ENCODE peak calls at places on chromosome X, in nine cellular contexts. Y is HCT116, X is astrocyte, J is GM23248, H is neuronal stem cell, M is fibroblast of lung, K is DND-41, Q is MM.1S, R is endothelial cell of umbilical vein. P is an unnamed sample.

GRCh38 chrX:138191998-138192397 is 519.5 kb downstream of the FGF13 start:
- DNase-seq in Y (no peak), X (no peak), J (peak; percentile 50), H (peak; percentile 24), M (peak; percentile 22), K (peak; percentile 4), Q (peak; percentile 31), R (no peak), P (no peak)

GRCh38 chrX:16702700-16703599 is 9.5 kb downstream of the CTPS2 start:
- DNase-seq in Y (no peak), X (no peak), J (no peak), H (no peak), M (no peak), K (no peak), Q (no peak), R (no peak), P (no peak)

GRCh38 chrX:69424161-69424560 is 80.0 kb upstream of the NALF2 start:
- DNase-seq in Y (peak; percentile 2), X (no peak), J (peak; percentile 33), H (no peak), M (no peak), K (no peak), Q (no peak), R (peak; percentile 3), P (no peak)

GRCh38 chrX:72554448-72555140 is 18.0 kb downstream of the HDAC8 start:
- DNase-seq in Y (peak; percentile 56), X (no peak), J (no peak), H (peak; percentile 18), M (no peak), K (no peak), Q (no peak), R (no peak), P (no peak)

GRCh38 chrX:66677430-66677829 is 38.6 kb upstream of the EDA2R start:
- DNase-seq in Y (no peak), X (peak; percentile 22), J (peak; percentile 27), H (no peak), M (peak; percentile 39), K (no peak), Q (no peak), R (peak; percentile 1), P (no peak)

GRCh38 chrX:125205084-125205917 is 114.4 kb upstream of the TEX13C start:
- DNase-seq in Y (no peak), X (no peak), J (peak; percentile 41), H (peak; percentile 64), M (peak; percentile 6), K (no peak), Q (no peak), R (no peak), P (no peak)

GRCh38 chrX:112834016-112834855 is 6.4 kb downstream of the AMOT start:
- DNase-seq in Y (no peak), X (peak; percentile 78), J (peak; percentile 67), H (no peak), M (peak; percentile 82), K (no peak), Q (no peak), R (no peak), P (no peak)

GRCh38 chrX:82782014-82782413 is 726.1 kb upstream of the POU3F4 start:
- DNase-seq in Y (no peak), X (no peak), J (no peak), H (no peak), M (no peak), K (no peak), Q (no peak), R (no peak), P (no peak)

GRCh38 chrX:51395807-51396728 is 63.4 kb downstream of the NUDT10 start:
- DNase-seq in Y (no peak), X (no peak), J (peak; percentile 12), H (peak; percentile 2), M (peak; percentile 6), K (no peak), Q (peak; percentile 77), R (no peak), P (no peak)

GRCh38 chrX:39675619-39676018 is 422.1 kb downstream of the BCOR start:
- DNase-seq in Y (no peak), X (no peak), J (peak; percentile 50), H (no peak), M (no peak), K (no peak), Q (no peak), R (no peak), P (no peak)

GRCh38 chrX:23885803-23886202 is 21.9 kb downstream of the APOO start:
- DNase-seq in Y (no peak), X (no peak), J (no peak), H (no peak), M (no peak), K (no peak), Q (no peak), R (no peak), P (no peak)

GRCh38 chrX:75067931-75068330 is 88.2 kb downstream of the ABCB7 start:
- DNase-seq in Y (no peak), X (no peak), J (peak; percentile 6), H (no peak), M (no peak), K (no peak), Q (no peak), R (no peak), P (no peak)

GRCh38 chrX:103363046-103363445 is 6.7 kb downstream of the TCEAL9 start:
- DNase-seq in Y (no peak), X (no peak), J (no peak), H (no peak), M (no peak), K (no peak), Q (no peak), R (no peak), P (no peak)

GRCh38 chrX:63434665-63435064 is 83.5 kb upstream of the SPIN4 start:
- DNase-seq in Y (peak; percentile 18), X (peak; percentile 44), J (no peak), H (no peak), M (peak; percentile 58), K (no peak), Q (no peak), R (peak; percentile 85), P (no peak)

GRCh38 chrX:40105016-40105790 is 7.4 kb upstream of the BCOR start:
- DNase-seq in Y (no peak), X (no peak), J (peak; percentile 63), H (no peak), M (peak; percentile 51), K (peak; percentile 67), Q (peak; percentile 50), R (peak; percentile 8), P (no peak)

DNA sequence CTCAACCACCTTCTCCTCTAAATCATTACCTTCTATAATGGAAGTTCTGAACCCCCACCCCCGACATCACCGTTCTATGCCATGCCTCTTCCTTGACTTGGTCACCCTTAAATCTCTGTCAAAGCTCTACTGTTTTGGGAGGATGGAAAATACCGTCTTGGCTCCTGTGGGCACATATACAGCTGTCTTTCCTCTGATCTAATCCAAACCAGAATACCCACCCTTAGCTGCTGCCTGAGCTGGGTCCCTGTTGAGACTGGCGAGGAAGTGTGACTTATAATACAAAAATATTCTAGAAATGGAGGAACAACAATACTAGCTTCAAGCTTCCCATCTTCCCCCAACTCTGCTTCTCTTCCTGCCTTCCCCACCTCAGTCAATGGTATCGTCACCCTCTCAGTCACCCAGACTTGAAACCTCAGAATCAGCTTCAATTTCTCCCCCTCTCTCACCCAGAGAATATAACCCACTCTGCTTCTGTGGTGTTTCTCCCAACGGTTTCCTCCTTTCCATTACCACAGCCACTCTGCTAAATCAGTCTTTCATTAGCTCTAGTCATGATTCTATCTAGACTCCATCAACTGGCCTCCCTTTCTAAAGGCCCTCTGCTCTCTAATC is 583 bp upstream of the IL2RG start:
- DNase-seq in Y (no peak), X (no peak), J (no peak), H (no peak), M (no peak), K (peak; percentile 65), Q (no peak), R (no peak), P (no peak)
- H3K9ac ChIP-seq in Y (no peak overlapping the region), X (no peak overlapping the region), J (no peak overlapping the region), H (no peak overlapping the region), M (no peak overlapping the region), K (peak overlapping the region; percentile 91), Q (peak overlapping the region; percentile 83), R (no peak overlapping the region), P (no peak overlapping the region)

GRCh38 chrX:20067709-20068315 is 48.9 kb downstream of the MAP7D2 start:
- DNase-seq in Y (peak; percentile 23), X (peak; percentile 88), J (peak; percentile 90), H (peak; percentile 9), M (peak; percentile 90), K (no peak), Q (no peak), R (peak; percentile 80), P (peak; percentile 57)
- H2AFZ ChIP-seq in Y (no peak overlapping the region), X (no peak overlapping the region), J (no peak overlapping the region), H (peak overlapping the region; percentile 11), M (no peak overlapping the region), K (no peak overlapping the region), Q (no peak overlapping the region), R (no peak overlapping the region), P (peak overlapping the region; percentile 12)

GRCh38 chrX:77446029-77446585 is 1.1 kb upstream of the FGF16 start:
- DNase-seq in Y (no peak), X (no peak), J (no peak), H (no peak), M (no peak), K (no peak), Q (peak; percentile 14), R (peak; percentile 86), P (no peak)

GRCh38 chrX:77440310-77440709 is 6.9 kb upstream of the FGF16 start:
- DNase-seq in Y (no peak), X (peak; percentile 22), J (no peak), H (no peak), M (peak; percentile 34), K (no peak), Q (no peak), R (no peak), P (no peak)

GRCh38 chrX:77441479-77441878 is 5.7 kb upstream of the FGF16 start:
- DNase-seq in Y (no peak), X (no peak), J (no peak), H (no peak), M (no peak), K (no peak), Q (no peak), R (no peak), P (no peak)

GRCh38 chrX:77444075-77444474 is 3.1 kb upstream of the FGF16 start:
- DNase-seq in Y (no peak), X (no peak), J (no peak), H (no peak), M (no peak), K (no peak), Q (no peak), R (peak; percentile 65), P (no peak)

DNA sequence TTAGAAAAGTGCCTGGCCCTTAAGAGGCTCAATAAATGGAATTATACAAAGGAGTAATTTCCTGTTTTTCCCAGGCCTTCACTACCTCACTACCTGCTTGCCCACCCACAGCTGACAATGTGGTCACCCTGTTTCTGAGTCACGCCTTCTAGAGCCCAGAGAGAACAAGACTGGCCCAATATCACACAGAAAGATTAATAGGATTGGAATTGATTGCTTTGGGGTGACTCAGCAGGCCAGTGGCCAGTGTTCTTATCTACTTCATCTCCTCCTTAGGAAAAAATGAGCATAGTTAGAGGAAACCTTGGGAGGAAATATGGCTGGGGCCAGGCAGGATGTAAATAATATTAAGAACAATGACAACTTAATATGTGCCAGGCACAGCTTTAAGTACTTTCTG is 4.5 kb upstream of the FGF16 start:
- DNase-seq in Y (peak; percentile 59), X (peak; percentile 93), J (peak; percentile 84), H (no peak), M (peak; percentile 95), K (no peak), Q (no peak), R (peak; percentile 96), P (peak; percentile 40)
- H3K9ac ChIP-seq in Y (no peak overlapping the region), X (peak overlapping the region; percentile 65), J (no peak overlapping the region), H (no peak overlapping the region), M (no peak overlapping the region), K (no peak overlapping the region), Q (no peak overlapping the region), R (peak overlapping the region; percentile 73), P (no peak overlapping the region)

GRCh38 chrX:79117078-79117477 is 27.4 kb upstream of the GPR174 start:
- DNase-seq in Y (no peak), X (no peak), J (no peak), H (no peak), M (no peak), K (no peak), Q (no peak), R (no peak), P (no peak)
- H2AFZ ChIP-seq in Y (no peak overlapping the region), X (no peak overlapping the region), J (no peak overlapping the region), H (no peak overlapping the region), M (no peak overlapping the region), K (no peak overlapping the region), Q (no peak overlapping the region), R (no peak overlapping the region), P (no peak overlapping the region)

P was measured in keratinocyte.